ENCODE peak calls at places on chromosome 21, in five cellular contexts. D, Z, Q, L and G are unnamed samples.

GRCh38 chr21:45320261-45320990 is 32.7 kb upstream of the POFUT2 start:
- DNase-seq in L (no peak), D (no peak), Z (no peak), Q (no peak), G (no peak)

GRCh38 chr21:43325036-43325435 is 101.9 kb downstream of the SIK1 start:
- DNase-seq in Z (no peak), D (no peak), Q (no peak), L (no peak), G (no peak)

GRCh38 chr21:42092805-42093590 is 21.9 kb downstream of the UMODL1 start:
- DNase-seq in D (no peak), L (no peak), Q (no peak), Z (no peak), G (no peak)

GRCh38 chr21:41207401-41208388 is 39.7 kb downstream of the BACE2 start:
- DNase-seq in D (peak; percentile 18), Z (peak; percentile 8), L (no peak), Q (peak; percentile 80), G (no peak)

GRCh38 chr21:45142469-45142868 is 68.1 kb downstream of the ADARB1 start:
- DNase-seq in D (no peak), Q (no peak), L (no peak), Z (no peak), G (no peak)

GRCh38 chr21:44293551-44294231 is 6.2 kb upstream of the PFKL start:
- DNase-seq in Z (no peak), D (no peak), Q (no peak), L (no peak), G (no peak)

GRCh38 chr21:42414928-42415769 is 11.4 kb downstream of the UBASH3A start:
- DNase-seq in L (no peak), Q (no peak), Z (no peak), D (no peak), G (peak; percentile 92)

GRCh38 chr21:46098303-46099141 is 610 bp downstream of the COL6A2 start:
- DNase-seq in D (no peak), Z (no peak), L (peak; percentile 11), Q (peak; percentile 25), G (peak; percentile 41)

GRCh38 chr21:42187976-42188653 is 30.8 kb upstream of the ABCG1 start:
- DNase-seq in Z (no peak), Q (peak; percentile 48), D (peak; percentile 10), L (no peak), G (peak; percentile 87)

GRCh38 chr21:45152265-45152746 is 77.9 kb downstream of the ADARB1 start:
- DNase-seq in Q (no peak), Z (no peak), L (no peak), D (no peak), G (peak; percentile 86)

GRCh38 chr21:46229133-46229922 is 754 bp upstream of the LSS start:
- DNase-seq in Q (no peak), Z (no peak), L (no peak), D (no peak), G (peak; percentile 68)

GRCh38 chr21:37357691-37358090 is 8.9 kb upstream of the DYRK1A start:
- DNase-seq in Z (no peak), D (no peak), L (no peak), Q (no peak), G (no peak)

GRCh38 chr21:20334585-20334984 is 663.6 kb upstream of the NCAM2 start:
- DNase-seq in Q (no peak), D (no peak), L (no peak), Z (no peak), G (no peak)

GRCh38 chr21:26405071-26405470 is 168.0 kb downstream of the CYYR1 start:
- DNase-seq in L (no peak), D (no peak), Q (no peak), Z (no peak), G (no peak)

GRCh38 chr21:45335151-45335760 is 47.6 kb upstream of the POFUT2 start:
- DNase-seq in D (no peak), L (no peak), Q (no peak), Z (no peak), G (no peak)

GRCh38 chr21:10418649-10419048 is 102.7 kb upstream of the TPTE start:
- DNase-seq in Q (no peak), Z (no peak), D (no peak), L (no peak), G (no peak)

GRCh38 chr21:43718872-43719747 is at the start of gene PDXK:
- DNase-seq in Z (no peak), L (peak; percentile 69), D (peak; percentile 72), Q (peak; percentile 78), G (peak; percentile 94)

GRCh38 chr21:44742418-44743153 is 31.2 kb upstream of the TSPEAR start:
- DNase-seq in Q (no peak), L (no peak), D (no peak), Z (no peak), G (no peak)

GRCh38 chr21:36976882-36977651 is 10.6 kb upstream of the HLCS start:
- DNase-seq in D (no peak), L (no peak), Q (no peak), Z (peak; percentile 46), G (peak; percentile 66)

GRCh38 chr21:46509760-46510159 is 51.1 kb downstream of the DIP2A start:
- DNase-seq in L (no peak), Q (no peak), Z (no peak), D (no peak), G (no peak)

GRCh38 chr21:37228003-37228400 is 39.1 kb downstream of the VPS26C start:
- DNase-seq in D (no peak), Q (no peak), L (no peak), Z (no peak), G (no peak)

GRCh38 chr21:23127973-23128372 is 2129.8 kb downstream of the NCAM2 start:
- DNase-seq in L (no peak), D (no peak), Q (no peak), Z (no peak), G (no peak)

GRCh38 chr21:41302976-41303375 is 13.6 kb upstream of the FAM3B start:
- DNase-seq in Q (no peak), L (no peak), Z (no peak), D (no peak), G (no peak)

GRCh38 chr21:42202321-42202720 is 16.6 kb upstream of the ABCG1 start:
- DNase-seq in Z (no peak), Q (no peak), L (no peak), D (no peak), G (no peak)

GRCh38 chr21:43331962-43332458 is 94.9 kb downstream of the SIK1 start:
- DNase-seq in Z (no peak), L (peak; percentile 72), Q (peak; percentile 52), D (no peak), G (no peak)

GRCh38 chr21:43929217-43929971 is 64.4 kb downstream of the AGPAT3 start:
- DNase-seq in D (peak; percentile 91), L (no peak), Q (no peak), Z (no peak), G (no peak)

GRCh38 chr21:46323227-46323709 is 402 bp downstream of the C21orf58 start:
- DNase-seq in Z (no peak), Q (no peak), D (no peak), L (no peak), G (no peak)

GRCh38 chr21:41835711-41836154 is 43.4 kb downstream of the PRDM15 start:
- DNase-seq in L (no peak), Q (no peak), Z (no peak), D (no peak), G (no peak)

GRCh38 chr21:42445311-42445710 is 41.6 kb downstream of the UBASH3A start:
- DNase-seq in D (no peak), L (no peak), Q (no peak), Z (no peak), G (no peak)

GRCh38 chr21:17780539-17780938 is 38.6 kb downstream of the C21orf91 start:
- DNase-seq in D (no peak), Q (no peak), L (no peak), Z (no peak), G (peak; percentile 29)

GRCh38 chr21:45302082-45303061 is 14.7 kb upstream of the POFUT2 start:
- DNase-seq in D (no peak), L (no peak), Q (peak; percentile 67), Z (no peak), G (no peak)

GRCh38 chr21:15732290-15732995 is 2.7 kb downstream of the USP25 start:
- DNase-seq in L (no peak), Z (no peak), D (no peak), Q (no peak), G (peak; percentile 70)

GRCh38 chr21:45432575-45433255 is 27.8 kb downstream of the COL18A1 start:
- DNase-seq in L (no peak), D (no peak), Z (no peak), Q (no peak), G (no peak)

GRCh38 chr21:42840411-42841155 is 38.8 kb downstream of the WDR4 start:
- DNase-seq in Q (no peak), Z (no peak), D (no peak), L (no peak), G (no peak)

GRCh38 chr21:46455575-46456385 is 2.9 kb upstream of the DIP2A start:
- DNase-seq in Q (no peak), D (no peak), Z (no peak), L (no peak), G (no peak)

GRCh38 chr21:24840287-24840686 is 767.0 kb downstream of the MRPL39 start:
- DNase-seq in Z (no peak), L (no peak), Q (no peak), D (no peak), G (no peak)
- TF ChIP-seq CTCF in Z (no peak), L (no peak), Q (no peak), D (no peak), G (no peak)

GRCh38 chr21:29232601-29233541 is 65.9 kb upstream of the BACH1 start:
- DNase-seq in Z (no peak), L (no peak), D (no peak), Q (no peak), G (no peak)
- TF ChIP-seq CTCF in Z (no peak), L (no peak), D (no peak), Q (no peak), G (no peak)

GRCh38 chr21:34765619-34766018 is 96.8 kb downstream of the CLIC6 start:
- DNase-seq in Q (no peak), D (no peak), Z (no peak), L (no peak), G (no peak)

GRCh38 chr21:34764715-34765284 is 96.0 kb downstream of the CLIC6 start:
- DNase-seq in D (no peak), L (no peak), Z (no peak), Q (no peak), G (no peak)

GRCh38 chr21:34761758-34762330 is 93.0 kb downstream of the CLIC6 start:
- DNase-seq in Q (no peak), D (no peak), Z (no peak), L (no peak), G (no peak)

GRCh38 chr21:34766862-34767261 is 98.1 kb downstream of the CLIC6 start:
- DNase-seq in D (no peak), L (no peak), Z (no peak), Q (no peak), G (no peak)

DNA sequence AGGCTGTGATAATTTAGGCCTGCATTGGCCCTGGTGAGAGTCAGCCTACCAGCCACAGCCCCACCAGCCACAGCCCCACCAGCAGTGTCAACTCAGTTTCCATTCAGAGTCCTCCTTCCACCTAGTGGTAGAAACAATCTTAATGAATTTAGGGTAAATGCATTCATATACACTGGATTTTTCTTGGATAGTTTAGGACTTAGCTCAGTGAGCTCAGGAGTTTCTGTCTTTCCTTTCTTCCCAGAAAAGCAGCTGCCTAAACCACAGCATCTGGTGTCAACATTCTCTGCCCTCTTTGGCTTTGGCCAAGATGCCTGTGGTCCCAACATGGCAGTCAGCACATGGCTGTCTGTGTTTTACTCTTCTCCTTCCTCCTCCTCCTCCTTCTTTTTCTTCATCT is 94.0 kb downstream of the CLIC6 start:
- DNase-seq in Z (no peak), L (no peak), D (no peak), Q (no peak), G (no peak)
- TF ChIP-seq CTCF in Z (peak; percentile 32), L (no peak), D (no peak), Q (no peak), G (no peak)

GRCh38 chr21:30434033-30434631 is 4.1 kb downstream of the KRTAP13-4 start:
- DNase-seq in Z (no peak), L (no peak), Q (no peak), D (no peak), G (no peak)
- TF ChIP-seq CTCF in Z (no peak), L (peak; percentile 9), Q (peak; percentile 59), D (no peak), G (no peak)